ENCODE peak calls at places on chromosome 18, in six cellular contexts. H is neural progenitor cell, A is lower leg skin, Z is B cell, M is kidney, R is breast epithelium. N is an unnamed sample.

GRCh38 chr18:48838921-48839818 is 111.6 kb downstream of the SMAD7 start:
- DNase-seq in H (no peak), A (no peak), Z (no peak), M (peak), R (no peak), N (no peak)

GRCh38 chr18:519019-519879 is 18.7 kb upstream of the COLEC12 start:
- DNase-seq in H (no peak), A (no peak), Z (no peak), M (peak), R (no peak), N (no peak)

GRCh38 chr18:32010124-32010745 is 8.4 kb upstream of the RNF125 start:
- DNase-seq in H (no peak), A (no peak), Z (no peak), M (no peak), R (no peak), N (no peak)

GRCh38 chr18:22347624-22348511 is 69.8 kb downstream of the CTAGE1 start:
- DNase-seq in H (no peak), A (no peak), Z (no peak), M (no peak), R (no peak), N (no peak)

GRCh38 chr18:53489266-53489665 is 735.2 kb downstream of the MBD2 start:
- DNase-seq in H (no peak), A (no peak), Z (no peak), M (no peak), R (no peak), N (no peak)

GRCh38 chr18:13451208-13451530 is 232.6 kb downstream of the LDLRAD4 start:
- DNase-seq in H (no peak), A (peak), Z (no peak), M (no peak), R (no peak), N (no peak)

GRCh38 chr18:6199777-6200176 is 214.9 kb downstream of the L3MBTL4 start:
- DNase-seq in H (no peak), A (no peak), Z (no peak), M (no peak), R (no peak), N (no peak)

GRCh38 chr18:42192251-42193248 is 237.5 kb downstream of the PIK3C3 start:
- DNase-seq in H (no peak), A (no peak), Z (no peak), M (no peak), R (no peak), N (no peak)

GRCh38 chr18:57930476-57930875 is 113.5 kb upstream of the NEDD4L start:
- DNase-seq in H (no peak), A (no peak), Z (no peak), M (no peak), R (no peak), N (no peak)

GRCh38 chr18:23053756-23054457 is 81.4 kb upstream of the CABLES1 start:
- DNase-seq in H (peak), A (no peak), Z (no peak), M (no peak), R (peak), N (no peak)

GRCh38 chr18:48548404-48548771 is 9.6 kb downstream of the CTIF start:
- DNase-seq in H (no peak), A (peak), Z (no peak), M (no peak), R (no peak), N (no peak)

GRCh38 chr18:58911241-58911640 is 46.6 kb downstream of the ZNF532 start:
- DNase-seq in H (no peak), A (no peak), Z (no peak), M (no peak), R (no peak), N (no peak)

GRCh38 chr18:72181241-72181764 is 362.8 kb downstream of the CBLN2 start:
- DNase-seq in H (no peak), A (no peak), Z (peak), M (no peak), R (no peak), N (no peak)

GRCh38 chr18:53819671-53820070 is 404.8 kb downstream of the MBD2 start:
- DNase-seq in H (no peak), A (no peak), Z (no peak), M (no peak), R (no peak), N (no peak)

GRCh38 chr18:70464343-70465114 is 175.7 kb downstream of the SOCS6 start:
- DNase-seq in H (peak), A (peak), Z (no peak), M (peak), R (no peak), N (no peak)

GRCh38 chr18:39799010-39799409 is 2156.0 kb upstream of the PIK3C3 start:
- DNase-seq in H (no peak), A (no peak), Z (no peak), M (no peak), R (no peak), N (no peak)

GRCh38 chr18:77866309-77866708 is 616.7 kb downstream of the GALR1 start:
- DNase-seq in H (no peak), A (no peak), Z (no peak), M (no peak), R (no peak), N (no peak)

GRCh38 chr18:25229080-25229479 is 122.9 kb downstream of the ZNF521 start:
- DNase-seq in H (no peak), A (no peak), Z (no peak), M (no peak), R (no peak), N (no peak)

GRCh38 chr18:5543854-5544389 is at the start of gene EPB41L3:
- DNase-seq in H (peak), A (peak), Z (no peak), M (peak), R (no peak), N (no peak)

GRCh38 chr18:59737776-59738295 is 40.6 kb upstream of the CCBE1 start:
- DNase-seq in H (no peak), A (no peak), Z (no peak), M (no peak), R (no peak), N (no peak)

GRCh38 chr18:29780814-29781213 is 1261.7 kb downstream of the DSC3 start:
- DNase-seq in H (peak), A (no peak), Z (no peak), M (no peak), R (no peak), N (no peak)

GRCh38 chr18:76495435-76496199 is 575 bp upstream of the ZNF516 start:
- DNase-seq in H (peak), A (peak), Z (no peak), M (no peak), R (no peak), N (no peak)

GRCh38 chr18:68713791-68714190 is 1.1 kb downstream of the TMX3 start:
- DNase-seq in H (no peak), A (no peak), Z (no peak), M (no peak), R (no peak), N (no peak)

GRCh38 chr18:13603304-13604019 is 122.9 kb downstream of the FAM210A start:
- DNase-seq in H (no peak), A (peak), Z (no peak), M (no peak), R (no peak), N (no peak)

GRCh38 chr18:49360582-49360981 is 99.9 kb downstream of the DYM start:
- DNase-seq in H (no peak), A (no peak), Z (no peak), M (no peak), R (no peak), N (no peak)

GRCh38 chr18:79897940-79898625 is 53.4 kb downstream of the SLC66A2 start:
- DNase-seq in H (no peak), A (peak), Z (peak), M (peak), R (no peak), N (no peak)

GRCh38 chr18:43931439-43931838 is 654.1 kb upstream of the SYT4 start:
- DNase-seq in H (no peak), A (no peak), Z (no peak), M (no peak), R (no peak), N (no peak)

GRCh38 chr18:11983592-11983991 is 2.3 kb downstream of the IMPA2 start:
- DNase-seq in H (peak), A (no peak), Z (no peak), M (peak), R (no peak), N (no peak)

GRCh38 chr18:23712445-23712844 is 23.2 kb downstream of the LAMA3 start:
- DNase-seq in H (no peak), A (no peak), Z (no peak), M (no peak), R (no peak), N (no peak)

GRCh38 chr18:78579854-78580577 is 399.6 kb upstream of the SALL3 start:
- DNase-seq in H (no peak), A (peak), Z (no peak), M (no peak), R (no peak), N (no peak)

GRCh38 chr18:79915161-79916127 is 36.0 kb downstream of the SLC66A2 start:
- DNase-seq in H (no peak), A (peak), Z (peak), M (peak), R (peak), N (no peak)

GRCh38 chr18:39223283-39223682 is 1657.7 kb upstream of the CELF4 start:
- DNase-seq in H (no peak), A (no peak), Z (no peak), M (no peak), R (no peak), N (no peak)

GRCh38 chr18:48790226-48790863 is 160.4 kb downstream of the SMAD7 start:
- DNase-seq in H (no peak), A (peak), Z (no peak), M (peak), R (peak), N (no peak)

GRCh38 chr18:49819768-49820662 is 6.7 kb upstream of the ACAA2 start:
- DNase-seq in H (no peak), A (no peak), Z (no peak), M (no peak), R (no peak), N (peak)

GRCh38 chr18:54173980-54174611 is 50.4 kb downstream of the MBD2 start:
- DNase-seq in H (no peak), A (no peak), Z (no peak), M (no peak), R (no peak), N (no peak)

GRCh38 chr18:23237524-23238151 is 102.4 kb downstream of the CABLES1 start:
- DNase-seq in H (peak), A (peak), Z (peak), M (peak), R (peak), N (peak)

GRCh38 chr18:35029770-35030169 is 11.4 kb upstream of the MAPRE2 start:
- DNase-seq in H (no peak), A (no peak), Z (no peak), M (no peak), R (no peak), N (no peak)
- TF ChIP-seq CTCF in H (no peak), A (no peak), Z (peak), M (no peak), R (no peak), N (peak)

DNA sequence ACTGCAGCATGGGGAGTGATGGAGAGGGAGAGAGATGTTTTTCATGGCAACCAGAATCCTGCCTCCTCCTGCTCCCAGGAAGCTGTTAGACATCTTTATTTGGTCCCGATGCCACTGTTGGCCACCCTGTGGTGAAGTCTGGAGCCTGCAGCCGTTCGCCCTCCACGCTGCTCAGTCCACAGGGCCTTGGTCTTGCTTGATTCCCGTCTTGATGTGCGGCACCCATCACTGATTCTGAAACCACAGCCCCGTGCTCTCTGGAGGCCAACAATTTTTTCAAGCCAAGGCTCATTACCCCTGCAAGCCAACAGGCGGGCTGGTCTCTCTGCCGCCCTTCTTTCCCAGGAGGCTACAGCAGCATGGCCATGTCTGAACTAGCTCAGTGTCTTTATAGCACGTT is 24.5 kb downstream of the SIGLEC15 start:
- DNase-seq in H (peak), A (no peak), Z (no peak), M (no peak), R (no peak), N (no peak)
- TF ChIP-seq CTCF in H (peak), A (no peak), Z (peak), M (peak), R (no peak), N (peak)

GRCh38 chr18:63316612-63317555 is 2.7 kb downstream of the BCL2 start:
- DNase-seq in H (no peak), A (no peak), Z (no peak), M (no peak), R (no peak), N (no peak)

GRCh38 chr18:63317556-63317946 is 2.0 kb downstream of the BCL2 start:
- DNase-seq in H (no peak), A (no peak), Z (no peak), M (no peak), R (no peak), N (no peak)

GRCh38 chr18:63318882-63319382 is 637 bp downstream of the BCL2 start:
- DNase-seq in H (no peak), A (no peak), Z (no peak), M (no peak), R (no peak), N (no peak)

GRCh38 chr18:63319383-63320040 is at the start of gene BCL2:
- DNase-seq in H (peak), A (peak), Z (peak), M (peak), R (no peak), N (no peak)

GRCh38 chr18:63317982-63318881 is 1.3 kb downstream of the BCL2 start:
- DNase-seq in H (peak), A (peak), Z (peak), M (peak), R (peak), N (peak)
- TF ChIP-seq CTCF in H (peak), A (peak), Z (peak), M (peak), R (peak), N (peak)

GRCh38 chr18:26496528-26496927 is 51.8 kb downstream of the KCTD1 start:
- DNase-seq in H (no peak), A (no peak), Z (no peak), M (no peak), R (no peak), N (no peak)

GRCh38 chr18:26491194-26491816 is 57.0 kb downstream of the KCTD1 start:
- DNase-seq in H (no peak), A (no peak), Z (no peak), M (no peak), R (no peak), N (no peak)

GRCh38 chr18:26493021-26493420 is 55.3 kb downstream of the KCTD1 start:
- DNase-seq in H (no peak), A (no peak), Z (no peak), M (no peak), R (no peak), N (no peak)

GRCh38 chr18:26497881-26498280 is 50.5 kb downstream of the KCTD1 start:
- DNase-seq in H (no peak), A (no peak), Z (no peak), M (no peak), R (no peak), N (no peak)

GRCh38 chr18:26495267-26495666 is 53.1 kb downstream of the KCTD1 start:
- DNase-seq in H (no peak), A (no peak), Z (no peak), M (no peak), R (no peak), N (no peak)
- TF ChIP-seq CTCF in H (no peak), A (no peak), Z (no peak), M (no peak), R (no peak), N (no peak)

GRCh38 chr18:8381801-8382459 is 227.3 kb upstream of the RAB12 start:
- DNase-seq in H (peak), A (peak), Z (no peak), M (no peak), R (no peak), N (no peak)

GRCh38 chr18:8379187-8379941 is 229.9 kb upstream of the RAB12 start:
- DNase-seq in H (no peak), A (no peak), Z (no peak), M (no peak), R (no peak), N (no peak)

GRCh38 chr18:8385400-8385799 is 223.8 kb upstream of the RAB12 start:
- DNase-seq in H (no peak), A (peak), Z (no peak), M (no peak), R (no peak), N (no peak)

GRCh38 chr18:8380006-8380405 is 229.2 kb upstream of the RAB12 start:
- DNase-seq in H (no peak), A (no peak), Z (no peak), M (no peak), R (no peak), N (no peak)

GRCh38 chr18:8380926-8381325 is 228.3 kb upstream of the RAB12 start:
- DNase-seq in H (no peak), A (no peak), Z (no peak), M (no peak), R (no peak), N (no peak)
- TF ChIP-seq CTCF in H (no peak), A (no peak), Z (no peak), M (no peak), R (no peak), N (no peak)